ENCODE peak calls at places on chromosomes 1 and 21, in ten cellular contexts. B is breast epithelium; F is mesothelial cell of epicardium; Z is left lung; J is CD8-positive, alpha-beta T cell; Q is heart left ventricle; L is HFFc6; W is epithelial cell of esophagus; E is AG04450; O is WERI-Rb-1. X is an unnamed sample.
A peak's percentile ranks its signal among the peaks of the same experiment; 100 is the strongest.

GRCh38 chr1:185213086-185213485 is 56.1 kb downstream of the SWT1 start:
- DNase-seq in B (no peak), F (no peak), Z (no peak), J (no peak), Q (no peak), L (peak; percentile 6), W (no peak), E (peak; percentile 2), O (no peak), X (no peak)

GRCh38 chr1:192702212-192702993 is 66.5 kb downstream of the RGS13 start:
- DNase-seq in B (no peak), F (no peak), Z (no peak), J (no peak), Q (no peak), L (peak; percentile 82), W (peak; percentile 63), E (peak; percentile 37), O (no peak), X (no peak)

GRCh38 chr1:18342744-18343143 is 138.0 kb upstream of the KLHDC7A start:
- DNase-seq in B (no peak), F (no peak), Z (no peak), J (no peak), Q (no peak), L (no peak), W (no peak), E (no peak), O (no peak), X (no peak)

GRCh38 chr1:44801491-44802305 is 1.5 kb downstream of the PLK3 start:
- DNase-seq in B (peak; percentile 50), F (no peak), Z (no peak), J (no peak), Q (peak; percentile 28), L (no peak), W (peak; percentile 65), E (no peak), O (peak; percentile 60), X (peak; percentile 54)

GRCh38 chr1:78831731-78832360 is 174.7 kb downstream of the ADGRL4 start:
- DNase-seq in B (no peak), F (no peak), Z (no peak), J (no peak), Q (no peak), L (peak; percentile 91), W (peak; percentile 84), E (peak; percentile 59), O (no peak), X (no peak)

GRCh38 chr1:228102791-228103620 is at the start of gene C1orf35:
- DNase-seq in B (peak; percentile 94), F (peak; percentile 90), Z (peak; percentile 94), J (peak; percentile 81), Q (peak; percentile 94), L (peak; percentile 88), W (peak; percentile 93), E (peak; percentile 72), O (peak; percentile 87), X (peak; percentile 98)

GRCh38 chr1:207047529-207047928 is 3.5 kb downstream of the YOD1 start:
- DNase-seq in B (no peak), F (no peak), Z (no peak), J (no peak), Q (no peak), L (no peak), W (no peak), E (no peak), O (no peak), X (no peak)

GRCh38 chr1:177307771-177308170 is 137.0 kb downstream of the BRINP2 start:
- DNase-seq in B (no peak), F (no peak), Z (no peak), J (no peak), Q (no peak), L (no peak), W (peak; percentile 71), E (no peak), O (no peak), X (no peak)

DNA sequence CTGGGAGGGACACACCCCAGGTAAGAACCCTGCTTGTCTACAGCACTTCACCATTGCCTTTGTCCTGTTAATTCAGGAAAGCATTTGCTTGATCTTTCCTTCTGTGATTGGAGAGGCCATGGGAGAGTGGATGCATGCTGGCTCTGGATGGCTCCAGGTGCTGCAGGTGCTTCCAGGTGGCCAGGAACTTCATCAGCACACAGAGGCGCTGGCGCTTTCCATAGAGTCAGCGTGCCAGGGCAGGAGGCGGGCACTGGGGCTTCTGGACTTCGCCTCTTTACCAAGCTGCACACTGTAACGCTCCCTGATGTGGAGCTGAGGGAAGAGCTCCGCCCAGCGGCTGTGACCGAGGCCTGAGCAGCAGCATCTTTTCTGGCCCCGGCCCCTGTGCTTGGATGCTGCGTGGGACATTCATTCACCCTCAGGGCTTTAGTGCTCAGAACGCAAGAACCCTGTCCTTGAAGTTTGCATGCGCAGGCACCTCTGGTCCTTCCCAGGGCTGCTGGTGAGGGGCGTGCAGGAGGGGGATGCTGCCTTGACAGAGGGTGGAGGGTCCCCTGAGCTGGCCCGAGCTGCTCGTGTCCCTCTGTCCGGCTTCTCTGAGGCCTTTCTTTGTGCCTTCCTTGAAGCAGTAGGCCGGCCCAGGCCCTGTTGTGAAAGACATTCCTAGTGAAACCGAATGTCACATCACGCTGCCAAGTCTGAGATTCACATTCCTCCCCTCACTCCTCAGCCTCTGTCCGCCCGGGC is 1.6 kb upstream of the MX2 start:
- DNase-seq in B (peak; percentile 53), F (no peak), Z (no peak), J (no peak), Q (peak; percentile 60), L (no peak), W (no peak), E (peak; percentile 10), O (no peak), X (no peak)
- TF ChIP-seq CTCF in B (no peak), F (no peak), Z (no peak), J (no peak), Q (no peak), L (no peak), W (no peak), E (peak; percentile 4), O (no peak), X (no peak)

DNA sequence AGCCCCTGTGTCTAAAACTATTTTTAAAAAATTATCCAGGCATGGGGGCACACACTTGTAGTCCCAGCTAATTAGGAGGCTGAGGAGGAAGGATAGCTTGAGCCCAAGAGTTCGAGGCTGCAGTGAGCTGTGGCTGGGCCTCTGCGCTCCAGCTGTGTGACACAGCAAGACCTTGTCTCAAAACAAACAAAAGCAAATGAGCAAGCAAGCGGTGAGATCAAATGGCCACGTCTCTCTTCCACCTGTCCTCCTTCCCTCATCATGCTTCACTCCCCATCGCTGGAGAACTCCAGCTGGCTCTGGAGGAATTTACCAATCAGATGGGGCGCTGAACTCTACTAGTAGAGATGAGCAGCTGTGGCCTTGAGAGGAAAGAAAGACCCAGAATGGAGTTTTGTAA is 14.0 kb upstream of the REN start:
- DNase-seq in B (no peak), F (no peak), Z (no peak), J (no peak), Q (no peak), L (no peak), W (no peak), E (no peak), O (no peak), X (no peak)
- TF ChIP-seq CTCF in B (no peak), F (no peak), Z (no peak), J (no peak), Q (no peak), L (no peak), W (no peak), E (no peak), O (no peak), X (no peak)

DNA sequence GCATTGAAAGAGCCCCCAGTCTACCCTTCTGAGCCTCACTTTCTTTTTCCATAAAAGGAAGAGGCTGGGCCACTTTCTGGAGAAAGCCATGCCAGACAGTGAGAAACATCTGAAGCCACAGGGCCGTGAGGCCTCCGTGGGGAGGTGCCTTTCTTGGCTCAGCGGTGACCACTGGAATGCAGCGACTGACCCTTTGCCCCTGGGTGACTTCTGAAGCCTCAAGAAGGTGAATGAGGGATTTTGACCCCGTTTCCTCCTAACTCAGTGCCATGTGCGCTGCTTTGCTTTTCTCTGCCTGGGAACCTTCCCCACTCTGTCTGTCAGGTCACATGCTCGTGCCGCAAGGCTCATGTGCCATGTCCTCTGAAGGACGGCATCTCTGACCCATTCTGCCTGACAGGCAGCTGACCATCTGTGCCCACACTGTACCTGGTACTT is 44.7 kb upstream of the A3GALT2 start:
- DNase-seq in B (no peak), F (no peak), Z (no peak), J (no peak), Q (peak; percentile 69), L (peak; percentile 47), W (no peak), E (no peak), O (no peak), X (no peak)
- TF ChIP-seq CTCF in B (no peak), F (no peak), Z (no peak), J (no peak), Q (no peak), L (no peak), W (no peak), E (no peak), O (no peak), X (no peak)

GRCh38 chr1:197618065-197618464 is 157.2 kb downstream of the DENND1B start:
- DNase-seq in B (no peak), F (no peak), Z (no peak), J (no peak), Q (no peak), L (no peak), W (peak; percentile 4), E (no peak), O (no peak), X (no peak)

GRCh38 chr1:197615693-197616011 is 159.6 kb downstream of the DENND1B start:
- DNase-seq in B (no peak), F (no peak), Z (no peak), J (no peak), Q (no peak), L (no peak), W (no peak), E (no peak), O (no peak), X (no peak)

GRCh38 chr1:197619008-197619640 is 156.2 kb downstream of the DENND1B start:
- DNase-seq in B (no peak), F (no peak), Z (no peak), J (no peak), Q (no peak), L (peak; percentile 40), W (peak; percentile 15), E (no peak), O (no peak), X (no peak)

GRCh38 chr1:197620660-197621273 is 154.5 kb downstream of the DENND1B start:
- DNase-seq in B (no peak), F (no peak), Z (no peak), J (no peak), Q (no peak), L (no peak), W (no peak), E (no peak), O (no peak), X (no peak)

DNA sequence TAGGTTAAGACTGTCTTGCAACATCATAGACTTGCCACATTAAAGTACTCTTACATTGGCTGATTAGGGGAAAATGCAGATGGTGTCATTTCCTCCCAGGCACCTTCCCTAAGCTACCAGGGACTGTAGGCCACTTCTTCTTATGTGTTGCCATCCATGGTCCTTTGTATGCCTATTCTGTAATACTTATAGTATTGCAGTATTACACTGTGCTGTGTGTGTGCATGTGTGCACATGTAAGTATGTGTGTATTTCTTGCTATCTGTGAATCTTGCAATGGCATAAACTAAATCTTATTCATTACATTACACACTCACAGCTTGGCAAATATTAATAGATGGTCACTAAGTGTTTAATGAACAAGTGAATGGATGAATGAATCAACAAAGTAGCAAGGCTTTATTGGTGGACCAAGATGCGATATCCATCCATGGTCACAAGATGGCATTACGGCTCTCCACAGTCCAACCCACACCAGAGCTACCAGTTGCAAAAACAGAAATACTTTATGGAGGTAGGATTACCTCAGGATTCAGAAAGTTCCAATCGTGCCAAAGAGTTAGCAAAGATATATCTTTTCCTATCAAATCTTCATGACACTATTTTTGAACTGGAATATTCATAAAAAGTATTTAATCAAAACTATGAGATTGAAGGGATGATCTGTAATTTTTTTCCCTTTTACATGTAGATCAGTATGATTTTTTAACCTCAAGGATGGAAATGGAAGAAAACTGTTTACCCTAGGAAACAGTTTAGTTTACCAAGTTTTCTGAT is 160.2 kb downstream of the DENND1B start:
- DNase-seq in B (no peak), F (no peak), Z (no peak), J (no peak), Q (no peak), L (peak; percentile 39), W (peak; percentile 63), E (peak; percentile 15), O (peak; percentile 71), X (peak; percentile 44)
- TF ChIP-seq CTCF in B (peak; percentile 42), F (peak; percentile 49), Z (peak; percentile 39), J (peak; percentile 49), Q (peak; percentile 57), L (peak; percentile 81), W (peak; percentile 79), E (peak; percentile 71), O (peak; percentile 94), X (peak; percentile 58)